ENCODE peak calls at places on chromosomes 12 and 14, in seven cellular contexts. U, S, Y, I, W, T and Z are unnamed samples. For H3K4me1, the result is how much of the 10 kb centered on the place peaks cover.

GRCh38 chr12:130375888-130376287 is 38.2 kb downstream of the PIWIL1 start:
- DNase-seq in S (no peak), U (no peak), Y (no peak), I (no peak), T (no peak), W (no peak), Z (no peak)

GRCh38 chr14:52840916-52841315 is 49.5 kb upstream of the GNPNAT1 start:
- DNase-seq in I (no peak), W (no peak), S (no peak), U (no peak), T (no peak), Y (no peak), Z (peak)

GRCh38 chr12:64256166-64256800 is 34.2 kb upstream of the KICS2 start:
- DNase-seq in Y (no peak), U (no peak), W (no peak), I (no peak), S (no peak), T (peak), Z (no peak)

GRCh38 chr14:59116984-59117415 is 71.5 kb upstream of the DAAM1 start:
- DNase-seq in W (no peak), T (no peak), I (no peak), U (no peak), Y (no peak), S (no peak), Z (no peak)

GRCh38 chr12:113903381-113903863 is 62.7 kb downstream of the RBM19 start:
- DNase-seq in U (no peak), I (no peak), W (no peak), S (no peak), T (no peak), Y (no peak), Z (no peak)

GRCh38 chr14:72607386-72608125 is 286.3 kb downstream of the DPF3 start:
- DNase-seq in U (no peak), W (peak), S (no peak), T (no peak), Y (no peak), I (no peak), Z (no peak)

GRCh38 chr12:90174198-90174510 is 465.5 kb upstream of the ATP2B1 start:
- DNase-seq in U (no peak), Y (no peak), W (no peak), T (no peak), S (no peak), I (peak), Z (no peak)

GRCh38 chr12:98453492-98453891 is 61.9 kb upstream of the TMPO start:
- DNase-seq in T (no peak), Y (no peak), I (no peak), S (no peak), W (no peak), U (no peak), Z (no peak)

GRCh38 chr12:113276306-113276705 is 55.0 kb downstream of the TPCN1 start:
- DNase-seq in U (no peak), I (no peak), Y (no peak), T (no peak), W (no peak), S (no peak), Z (no peak)

GRCh38 chr14:104171029-104171697 is 32.8 kb downstream of the KIF26A start:
- DNase-seq in W (no peak), U (no peak), T (no peak), Y (no peak), S (no peak), I (peak), Z (no peak)
- H3K4me1 ChIP-seq in W (under half), U (under half), T (under half), Y (under half), S (under half), I (under half), Z (under half)

DNA sequence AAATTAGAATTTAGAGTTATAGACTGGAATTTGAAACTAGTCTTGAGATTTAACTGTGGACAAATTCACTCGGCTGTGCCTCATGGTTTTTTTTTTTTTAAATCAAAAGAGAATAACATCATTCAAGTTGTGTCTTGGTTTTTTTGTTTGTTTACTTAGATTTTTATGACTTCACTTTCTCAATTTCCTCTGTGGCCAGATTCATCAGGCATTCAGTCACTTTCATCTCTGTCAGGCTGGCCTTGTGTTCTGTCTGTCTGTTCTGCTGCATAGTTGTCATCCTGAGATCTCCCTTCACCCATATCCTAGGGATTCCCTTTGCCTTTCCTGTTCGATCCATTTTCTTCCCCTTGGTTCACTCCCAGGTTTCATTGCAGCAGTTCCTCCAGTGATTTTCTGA is 10.0 kb downstream of the MARK3 start:
- DNase-seq in S (no peak), T (no peak), U (no peak), Y (no peak), W (no peak), I (no peak), Z (no peak)
- H3K4me1 ChIP-seq in S (half or more), T (under half), U (half or more), Y (half or more), W (half or more), I (half or more), Z (half or more)

GRCh38 chr14:93057586-93058280 is 58.0 kb downstream of the ITPK1 start:
- DNase-seq in Y (no peak), S (no peak), W (no peak), I (no peak), U (no peak), T (no peak), Z (no peak)

GRCh38 chr14:93056166-93056839 is 59.4 kb downstream of the ITPK1 start:
- DNase-seq in U (no peak), I (no peak), T (no peak), Y (peak), S (no peak), W (no peak), Z (no peak)

GRCh38 chr14:93054876-93055275 is 60.8 kb downstream of the ITPK1 start:
- DNase-seq in I (no peak), Y (no peak), W (no peak), S (no peak), T (no peak), U (no peak), Z (no peak)

GRCh38 chr14:93055651-93056115 is 60.0 kb downstream of the ITPK1 start:
- DNase-seq in S (no peak), U (peak), W (no peak), I (peak), Y (no peak), T (no peak), Z (no peak)

DNA sequence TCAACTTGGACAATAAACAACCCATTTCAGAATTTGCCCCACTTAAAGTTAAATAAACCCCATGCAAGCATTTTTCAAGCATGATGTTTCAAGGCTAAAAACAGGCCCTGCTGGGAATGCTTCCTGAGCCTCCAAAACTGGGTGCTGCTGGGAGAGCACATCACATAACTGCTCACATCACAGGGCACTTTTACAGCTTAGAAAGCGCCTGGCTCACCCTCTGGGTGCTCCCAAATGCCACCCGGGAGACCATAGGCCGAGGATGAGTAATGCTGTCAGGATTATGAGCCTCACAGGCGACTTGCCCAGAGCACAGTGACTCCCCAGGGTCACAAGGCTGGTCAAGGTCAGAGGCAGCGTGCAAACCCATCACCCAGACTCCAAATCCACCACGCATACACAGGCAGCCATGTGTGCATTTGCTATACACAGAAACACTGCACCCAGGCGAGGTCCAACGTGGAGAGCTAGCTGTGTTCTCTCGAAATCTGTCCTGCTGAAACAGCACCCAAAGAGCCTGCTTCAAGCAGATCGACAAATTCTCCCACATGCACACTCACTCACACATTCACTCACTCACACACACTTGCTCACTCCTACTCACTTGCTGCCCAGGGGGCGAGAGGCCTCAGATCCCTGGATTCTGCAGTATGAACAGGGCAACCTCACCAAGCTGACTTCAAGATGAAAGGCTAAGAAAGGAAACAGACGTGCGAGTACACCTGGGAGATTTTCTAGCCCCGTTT is 58.7 kb downstream of the ITPK1 start:
- DNase-seq in W (no peak), Y (peak), S (no peak), I (no peak), U (no peak), T (no peak), Z (peak)
- H3K4me1 ChIP-seq in W (under half), Y (under half), S (under half), I (under half), U (half or more), T (under half), Z (under half)

DNA sequence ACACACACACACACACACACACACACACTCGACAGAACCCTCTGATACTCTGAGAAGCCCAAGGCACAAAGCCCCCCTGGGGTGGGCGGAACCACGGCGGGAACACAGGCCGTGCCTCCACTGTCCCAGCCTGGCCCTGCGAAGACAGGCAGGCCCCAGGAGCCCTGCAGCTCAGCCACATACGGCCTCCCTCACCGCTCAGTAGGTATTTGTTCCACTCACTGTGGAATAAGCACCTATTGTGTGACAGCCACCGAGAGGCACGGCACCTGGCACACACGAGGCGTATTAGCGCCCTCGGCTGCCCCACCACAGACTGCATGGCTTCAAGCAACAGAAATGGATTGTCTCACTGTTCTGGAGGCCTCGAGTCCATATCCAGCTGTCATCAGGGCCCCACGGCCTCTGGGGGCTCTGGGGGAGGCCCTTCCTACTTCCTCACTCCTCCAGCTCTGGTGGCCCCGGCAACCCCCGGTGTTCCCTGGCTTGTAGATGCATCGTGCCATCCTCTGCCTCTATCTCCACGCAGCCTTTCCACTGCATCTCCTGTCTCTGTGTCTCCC is 66.3 kb downstream of the NCOR2 start:
- DNase-seq in S (no peak), U (no peak), W (no peak), T (no peak), I (no peak), Y (no peak), Z (no peak)
- H3K4me1 ChIP-seq in S (half or more), U (half or more), W (half or more), T (half or more), I (half or more), Y (under half), Z (under half)

GRCh38 chr12:76551482-76551888 is 8.1 kb downstream of the OSBPL8 start:
- DNase-seq in S (no peak), U (no peak), I (no peak), T (no peak), W (no peak), Y (no peak), Z (no peak)
- H3K4me1 ChIP-seq in S (half or more), U (under half), I (under half), T (under half), W (under half), Y (under half), Z (under half)

GRCh38 chr12:47190905-47191304 is 111.1 kb upstream of the AMIGO2 start:
- DNase-seq in S (no peak), W (no peak), T (no peak), Y (no peak), U (no peak), I (no peak), Z (no peak)

GRCh38 chr12:47192046-47192445 is 112.3 kb upstream of the AMIGO2 start:
- DNase-seq in I (no peak), W (no peak), T (no peak), Y (no peak), S (no peak), U (no peak), Z (no peak)

GRCh38 chr12:47193066-47193465 is 113.3 kb upstream of the AMIGO2 start:
- DNase-seq in Y (no peak), T (no peak), I (no peak), W (no peak), U (no peak), S (no peak), Z (no peak)

GRCh38 chr12:47190271-47190750 is 110.6 kb upstream of the AMIGO2 start:
- DNase-seq in Y (no peak), W (no peak), T (no peak), I (no peak), S (no peak), U (no peak), Z (no peak)

GRCh38 chr12:47194501-47194900 is 114.7 kb upstream of the AMIGO2 start:
- DNase-seq in S (no peak), Y (no peak), W (no peak), U (no peak), I (no peak), T (no peak), Z (no peak)
- H3K4me1 ChIP-seq in S (under half), Y (under half), W (under half), U (under half), I (under half), T (under half), Z (under half)

DNA sequence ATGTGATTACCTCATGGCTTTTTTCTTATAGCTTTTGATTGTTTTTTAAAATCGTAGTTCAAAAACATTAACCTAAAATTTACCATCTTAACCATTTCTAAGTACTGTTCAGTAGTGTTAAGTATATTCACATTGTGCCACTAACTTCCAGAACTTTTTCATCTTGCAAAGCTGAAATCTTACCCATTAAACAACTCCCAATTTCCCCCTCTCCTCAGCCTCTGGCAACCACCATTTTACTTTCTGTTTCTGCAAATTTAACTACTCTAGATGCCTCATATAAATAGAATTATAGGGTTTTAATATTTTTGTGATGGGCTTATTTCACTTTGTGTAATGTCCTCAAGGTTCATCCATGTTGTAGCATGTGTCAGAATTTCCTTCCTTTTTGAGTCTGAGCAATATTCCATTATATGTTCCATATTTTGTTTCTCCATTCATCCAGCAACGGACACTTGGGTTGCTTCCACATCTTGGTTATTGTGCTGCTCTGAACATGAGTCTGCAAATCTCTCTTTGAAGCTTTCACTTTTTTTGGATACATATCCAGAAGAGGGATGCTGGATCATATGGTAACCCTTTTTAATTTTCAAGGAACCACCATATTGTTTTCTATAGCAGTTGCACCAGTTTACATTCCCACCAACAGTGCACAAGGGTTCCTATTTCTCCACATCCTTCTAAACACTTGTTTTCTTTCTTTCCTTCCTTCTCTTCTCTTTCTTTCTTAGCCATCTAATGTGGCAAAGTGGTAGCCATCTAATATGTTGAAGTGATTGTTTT is 5.0 kb downstream of the HIF1A start:
- DNase-seq in W (no peak), T (no peak), U (no peak), I (no peak), Y (no peak), S (no peak), Z (no peak)
- H3K4me1 ChIP-seq in W (half or more), T (under half), U (under half), I (under half), Y (under half), S (under half), Z (under half)